ENCODE peak calls at places on chromosome 11, in four cellular contexts. K, V, A and G are unnamed samples.
A peak's percentile ranks its signal among the peaks of the same experiment; 100 is the strongest.

GRCh38 chr11:13174090-13174489 is 103.5 kb upstream of the BMAL1 start:
- DNase-seq in K (no peak), V (no peak), A (no peak), G (no peak)

GRCh38 chr11:75325713-75326438 is 25.6 kb downstream of the ARRB1 start:
- DNase-seq in K (peak; percentile 45), V (no peak), A (peak; percentile 70), G (peak; percentile 79)

GRCh38 chr11:32704775-32705174 is 89.7 kb downstream of the CCDC73 start:
- DNase-seq in K (no peak), V (no peak), A (no peak), G (no peak)

GRCh38 chr11:66231561-66231960 is 36.9 kb upstream of the RAB1B start:
- DNase-seq in K (no peak), V (no peak), A (no peak), G (no peak)

GRCh38 chr11:28343304-28344233 is 235.4 kb downstream of the METTL15 start:
- DNase-seq in K (no peak), V (no peak), A (no peak), G (no peak)

GRCh38 chr11:128848815-128849455 is 18.2 kb downstream of the KCNJ1 start:
- DNase-seq in K (peak; percentile 62), V (peak; percentile 37), A (no peak), G (no peak)

GRCh38 chr11:130428271-130428670 is at the start of gene ADAMTS8:
- DNase-seq in K (no peak), V (no peak), A (no peak), G (no peak)

GRCh38 chr11:28860898-28861297 is 752.7 kb downstream of the METTL15 start:
- DNase-seq in K (no peak), V (no peak), A (no peak), G (no peak)

GRCh38 chr11:9138612-9139579 is 47.5 kb upstream of the SCUBE2 start:
- DNase-seq in K (peak; percentile 36), V (no peak), A (peak; percentile 94), G (no peak)

GRCh38 chr11:62678770-62679696 is at the start of gene UBXN1:
- DNase-seq in K (peak; percentile 94), V (peak; percentile 87), A (no peak), G (peak; percentile 94)

GRCh38 chr11:40306938-40307548 is 1152.4 kb downstream of the LRRC4C start:
- DNase-seq in K (no peak), V (peak; percentile 34), A (peak; percentile 27), G (no peak)

GRCh38 chr11:133927690-133928627 is 28.8 kb downstream of the IGSF9B start:
- DNase-seq in K (peak; percentile 57), V (peak; percentile 11), A (peak; percentile 53), G (peak; percentile 52)

GRCh38 chr11:10452211-10452767 is 2.8 kb upstream of the AMPD3 start:
- DNase-seq in K (no peak), V (no peak), A (no peak), G (no peak)

GRCh38 chr11:122100222-122101080 is 15.6 kb downstream of the BLID start:
- DNase-seq in K (peak; percentile 58), V (no peak), A (no peak), G (peak; percentile 74)

GRCh38 chr11:110092577-110093406 is at the start of gene ZC3H12C:
- DNase-seq in K (peak; percentile 87), V (peak; percentile 82), A (peak; percentile 72), G (peak; percentile 80)

DNA sequence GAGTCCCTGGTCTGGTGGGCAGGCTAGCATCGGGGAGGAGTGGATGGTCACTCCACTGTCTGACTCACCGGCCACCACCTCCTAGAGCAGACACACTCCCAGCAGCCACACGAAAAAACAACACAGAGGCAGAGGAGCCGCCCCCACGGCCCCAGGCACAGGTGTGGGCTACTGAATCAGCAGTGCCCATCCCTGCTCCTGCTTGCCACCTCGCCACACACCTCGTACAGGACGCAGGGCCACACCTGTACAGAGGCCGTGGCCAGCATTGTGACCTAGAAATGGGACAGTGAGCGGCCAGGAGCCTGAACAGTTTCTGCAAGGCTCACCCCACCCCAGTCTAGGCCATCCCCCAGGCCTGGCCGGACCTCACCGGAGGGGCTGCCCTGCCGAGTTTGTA is 14.0 kb downstream of the TRIM29 start:
- DNase-seq in K (no peak), V (no peak), A (no peak), G (no peak)
- H3K27ac ChIP-seq in K (no peak overlapping the region), V (no peak overlapping the region), A (no peak overlapping the region), G (no peak overlapping the region)

GRCh38 chr11:697028-697491 is 1.4 kb downstream of the TMEM80 start:
- DNase-seq in K (no peak), V (no peak), A (no peak), G (no peak)
- H3K4me3 ChIP-seq in K (peak overlapping the region; percentile 92), V (peak overlapping the region; percentile 97), A (peak overlapping the region; percentile 78), G (peak overlapping the region; percentile 94)

GRCh38 chr11:132260636-132261035 is 890.2 kb downstream of the NTM start:
- DNase-seq in K (no peak), V (no peak), A (no peak), G (no peak)

GRCh38 chr11:132257861-132258260 is 887.4 kb downstream of the NTM start:
- DNase-seq in K (no peak), V (no peak), A (no peak), G (no peak)

GRCh38 chr11:132258865-132259264 is 888.5 kb downstream of the NTM start:
- DNase-seq in K (no peak), V (no peak), A (no peak), G (no peak)

GRCh38 chr11:132253469-132254264 is 883.3 kb downstream of the NTM start:
- DNase-seq in K (no peak), V (no peak), A (no peak), G (no peak)

GRCh38 chr11:132256621-132257227 is 886.3 kb downstream of the NTM start:
- DNase-seq in K (no peak), V (no peak), A (no peak), G (no peak)
- H3K27me3 ChIP-seq in K (peaks cover 6% of the 10 kb centered on the region), V (no peaks in the 10 kb centered on the region), A (peaks cover 2% of the 10 kb centered on the region), G (no peaks in the 10 kb centered on the region)

GRCh38 chr11:111283945-111284481 is 14.3 kb upstream of the POU2AF3 start:
- DNase-seq in K (no peak), V (no peak), A (no peak), G (no peak)

GRCh38 chr11:111282663-111283062 is 15.7 kb upstream of the POU2AF3 start:
- DNase-seq in K (no peak), V (no peak), A (no peak), G (no peak)

DNA sequence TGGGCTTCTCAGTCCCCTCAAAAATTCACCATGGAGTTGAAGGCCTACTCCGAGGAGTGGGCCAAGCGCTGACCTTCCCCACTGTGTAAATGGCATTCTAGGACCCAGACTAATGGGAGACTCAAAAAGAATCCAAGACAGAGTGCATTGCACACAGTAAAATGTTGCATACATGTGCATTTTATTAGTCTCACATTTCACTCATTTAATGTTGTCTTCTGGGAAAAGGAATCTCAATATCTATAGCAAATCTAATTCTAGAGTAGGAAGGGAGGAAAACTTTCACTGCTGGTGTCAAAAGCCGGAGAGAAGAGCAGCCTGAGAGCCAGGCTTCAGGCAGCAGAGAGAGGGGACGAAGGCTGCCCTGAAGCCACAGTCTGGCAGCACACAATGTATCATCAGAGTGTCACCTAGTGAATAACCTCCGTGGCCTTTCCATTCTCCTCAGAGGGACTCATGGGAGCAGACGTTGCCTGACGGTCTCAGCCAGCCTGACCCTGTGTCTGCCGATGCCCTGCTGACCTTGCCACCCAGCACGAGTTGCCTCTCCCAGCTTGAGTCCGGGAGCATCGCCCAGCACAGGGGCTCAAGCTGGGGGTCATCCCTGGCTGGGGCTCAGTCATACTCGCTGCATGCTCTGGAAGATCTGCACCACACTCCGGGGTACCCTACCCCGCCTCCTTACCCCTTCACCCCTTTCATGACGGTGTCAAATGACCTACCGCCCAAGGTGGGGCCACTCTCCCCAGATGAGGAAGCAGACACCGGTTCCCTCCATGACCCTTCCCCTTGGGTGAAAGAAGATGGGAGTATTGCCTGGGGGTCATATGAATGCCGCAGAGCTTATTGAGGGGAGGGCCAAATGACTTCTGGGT is 12.9 kb upstream of the POU2AF3 start:
- DNase-seq in K (no peak), V (no peak), A (no peak), G (no peak)
- H3K27ac ChIP-seq in K (no peak overlapping the region), V (no peak overlapping the region), A (no peak overlapping the region), G (no peak overlapping the region)

GRCh38 chr11:45807792-45808238 is 2.9 kb downstream of the SLC35C1 start:
- DNase-seq in K (no peak), V (no peak), A (no peak), G (peak; percentile 39)
- H3K4me3 ChIP-seq in K (no peak overlapping the region), V (no peak overlapping the region), A (no peak overlapping the region), G (peak overlapping the region; percentile 4)

DNA sequence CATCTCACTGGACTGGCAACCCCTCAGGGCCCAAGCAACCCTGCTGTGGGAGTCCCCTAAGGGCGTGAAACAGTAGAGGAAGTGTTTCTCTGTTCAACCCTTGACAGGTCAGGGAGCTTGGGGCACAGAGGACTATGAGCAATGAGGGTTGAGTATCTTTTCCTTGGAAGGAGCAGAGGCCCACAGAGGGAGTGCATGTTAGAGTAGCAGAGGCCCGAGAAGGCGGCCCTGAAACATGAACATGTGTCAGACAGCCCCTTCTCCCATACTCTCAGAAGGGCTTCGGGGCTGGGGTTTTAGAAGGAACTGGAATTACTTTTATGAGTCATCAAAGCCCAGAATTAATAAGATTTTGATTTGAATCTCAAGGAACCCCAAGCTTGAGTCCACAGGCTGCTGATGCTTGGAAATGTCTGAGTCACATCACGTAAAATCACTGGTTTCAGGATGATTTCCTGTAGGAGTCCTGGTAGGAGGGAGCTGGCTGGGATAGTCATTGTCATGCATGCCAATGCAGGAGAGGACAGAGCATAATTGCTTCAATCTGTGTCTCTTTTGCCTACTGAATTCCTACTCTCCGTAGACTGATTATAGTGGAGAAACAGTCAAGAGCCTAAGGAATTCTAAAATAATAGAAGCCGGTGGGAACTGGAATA is 22.6 kb downstream of the C11orf71 start:
- DNase-seq in K (no peak), V (no peak), A (no peak), G (no peak)
- H3K27me3 ChIP-seq in K (no peaks in the 10 kb centered on the region), V (no peaks in the 10 kb centered on the region), A (peaks cover 27% of the 10 kb centered on the region), G (no peaks in the 10 kb centered on the region)